ENCODE peak calls at places on chromosomes 5 and 9, in seven cellular contexts. One of them, this sample, is unnamed.

GRCh38 chr5:37198066-37198465 is 51.1 kb downstream of the CPLANE1 start:
- DNase-seq in WTC11: no peak
- DNase-seq in HepG2: no peak
- DNase-seq in HCT116: no peak
- DNase-seq in H1: no peak
- DNase-seq in GM12878: no peak
- DNase-seq in K562: no peak
- DNase-seq in this sample: no peak

GRCh38 chr5:143406408-143406807 is 2.9 kb upstream of the NR3C1 start:
- DNase-seq in WTC11: no peak
- DNase-seq in HepG2: no peak
- DNase-seq in HCT116: no peak
- DNase-seq in H1: no peak
- DNase-seq in GM12878: no peak
- DNase-seq in K562: no peak
- DNase-seq in this sample: no peak

GRCh38 chr5:39224196-39224754 is 4.9 kb upstream of the FYB1 start:
- DNase-seq in WTC11: no peak
- DNase-seq in HepG2: no peak
- DNase-seq in HCT116: no peak
- DNase-seq in H1: no peak
- DNase-seq in GM12878: no peak
- DNase-seq in K562: peak
- DNase-seq in this sample: no peak

GRCh38 chr5:154899107-154899816 is 38.7 kb downstream of the GEMIN5 start:
- DNase-seq in WTC11: no peak
- DNase-seq in HepG2: no peak
- DNase-seq in HCT116: no peak
- DNase-seq in H1: no peak
- DNase-seq in GM12878: no peak
- DNase-seq in K562: no peak
- DNase-seq in this sample: no peak

GRCh38 chr5:157269165-157269671 is 3.3 kb downstream of the CYFIP2 start:
- DNase-seq in WTC11: no peak
- DNase-seq in HepG2: no peak
- DNase-seq in HCT116: no peak
- DNase-seq in H1: no peak
- DNase-seq in GM12878: no peak
- DNase-seq in K562: no peak
- DNase-seq in this sample: no peak

GRCh38 chr9:93262537-93263310 is 78.8 kb downstream of the WNK2 start:
- DNase-seq in WTC11: peak
- DNase-seq in HepG2: no peak
- DNase-seq in HCT116: no peak
- DNase-seq in H1: no peak
- DNase-seq in GM12878: no peak
- DNase-seq in K562: no peak
- DNase-seq in this sample: no peak

GRCh38 chr9:121399126-121399882 is 29.3 kb upstream of the STOM start:
- DNase-seq in WTC11: no peak
- DNase-seq in HepG2: no peak
- DNase-seq in HCT116: no peak
- DNase-seq in H1: no peak
- DNase-seq in GM12878: no peak
- DNase-seq in K562: no peak
- DNase-seq in this sample: no peak

GRCh38 chr9:5764130-5764868 is 68.6 kb downstream of the ERMP1 start:
- DNase-seq in WTC11: no peak
- DNase-seq in HepG2: no peak
- DNase-seq in HCT116: no peak
- DNase-seq in H1: no peak
- DNase-seq in GM12878: peak
- DNase-seq in K562: no peak
- DNase-seq in this sample: no peak

GRCh38 chr5:107821288-107821687 is 150.6 kb upstream of the EFNA5 start:
- DNase-seq in WTC11: no peak
- DNase-seq in HepG2: no peak
- DNase-seq in HCT116: no peak
- DNase-seq in H1: no peak
- DNase-seq in GM12878: no peak
- DNase-seq in K562: no peak
- DNase-seq in this sample: no peak

GRCh38 chr9:27548055-27548741 is 18.6 kb upstream of the MOB3B start:
- DNase-seq in WTC11: no peak
- DNase-seq in HepG2: no peak
- DNase-seq in HCT116: peak
- DNase-seq in H1: no peak
- DNase-seq in GM12878: no peak
- DNase-seq in K562: no peak
- DNase-seq in this sample: peak

GRCh38 chr9:6667633-6668280 is 22.2 kb upstream of the GLDC start:
- DNase-seq in WTC11: no peak
- DNase-seq in HepG2: no peak
- DNase-seq in HCT116: no peak
- DNase-seq in H1: no peak
- DNase-seq in GM12878: no peak
- DNase-seq in K562: peak
- DNase-seq in this sample: peak

GRCh38 chr9:108162664-108163063 is 673.1 kb upstream of the KLF4 start:
- DNase-seq in WTC11: no peak
- DNase-seq in HepG2: no peak
- DNase-seq in HCT116: no peak
- DNase-seq in H1: no peak
- DNase-seq in GM12878: no peak
- DNase-seq in K562: no peak
- DNase-seq in this sample: no peak

GRCh38 chr9:98550206-98550820 is 158.4 kb downstream of the GABBR2 start:
- DNase-seq in WTC11: no peak
- DNase-seq in HepG2: no peak
- DNase-seq in HCT116: no peak
- DNase-seq in H1: no peak
- DNase-seq in GM12878: no peak
- DNase-seq in K562: no peak
- DNase-seq in this sample: no peak
- TF ChIP-seq SP1 in WTC11: no peak
- TF ChIP-seq SP1 in HepG2: no peak
- TF ChIP-seq SP1 in HCT116: no peak
- TF ChIP-seq SP1 in H1: no peak
- TF ChIP-seq SP1 in GM12878: no peak
- TF ChIP-seq SP1 in K562: no peak
- TF ChIP-seq SP1 in this sample: no peak

GRCh38 chr5:9947944-9948343 is 301.7 kb downstream of the ATPSCKMT start:
- DNase-seq in WTC11: no peak
- DNase-seq in HepG2: no peak
- DNase-seq in HCT116: no peak
- DNase-seq in H1: no peak
- DNase-seq in GM12878: no peak
- DNase-seq in K562: no peak
- DNase-seq in this sample: no peak
- TF ChIP-seq SP1 in WTC11: no peak
- TF ChIP-seq SP1 in HepG2: no peak
- TF ChIP-seq SP1 in HCT116: no peak
- TF ChIP-seq SP1 in H1: no peak
- TF ChIP-seq SP1 in GM12878: no peak
- TF ChIP-seq SP1 in K562: no peak
- TF ChIP-seq SP1 in this sample: no peak

DNA sequence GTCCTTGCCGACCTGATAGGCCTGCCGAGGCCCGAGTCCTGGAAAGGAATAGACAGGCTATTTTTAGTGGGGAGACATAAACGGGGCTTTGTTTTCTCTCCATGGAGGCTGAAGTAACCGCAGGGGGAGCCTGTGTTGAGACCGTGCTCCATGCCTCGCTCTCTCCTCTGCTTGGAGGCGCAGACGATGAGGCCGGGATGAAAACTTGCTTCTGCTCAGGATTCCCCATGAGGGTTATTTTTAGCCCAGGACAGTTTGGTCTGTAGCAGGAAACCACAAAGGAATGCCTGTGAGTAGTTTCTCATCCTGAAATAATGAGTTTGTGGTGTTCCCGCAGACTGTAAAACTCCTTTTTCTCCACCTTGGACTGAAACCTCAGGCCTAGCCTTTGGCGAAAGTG is 81.9 kb upstream of the RARS1 start:
- DNase-seq in WTC11: no peak
- DNase-seq in HepG2: no peak
- DNase-seq in HCT116: no peak
- DNase-seq in H1: no peak
- DNase-seq in GM12878: no peak
- DNase-seq in K562: no peak
- DNase-seq in this sample: no peak
- TF ChIP-seq SP1 in WTC11: no peak
- TF ChIP-seq SP1 in HepG2: no peak
- TF ChIP-seq SP1 in HCT116: no peak
- TF ChIP-seq SP1 in H1: no peak
- TF ChIP-seq SP1 in GM12878: no peak
- TF ChIP-seq SP1 in K562: no peak
- TF ChIP-seq SP1 in this sample: no peak

DNA sequence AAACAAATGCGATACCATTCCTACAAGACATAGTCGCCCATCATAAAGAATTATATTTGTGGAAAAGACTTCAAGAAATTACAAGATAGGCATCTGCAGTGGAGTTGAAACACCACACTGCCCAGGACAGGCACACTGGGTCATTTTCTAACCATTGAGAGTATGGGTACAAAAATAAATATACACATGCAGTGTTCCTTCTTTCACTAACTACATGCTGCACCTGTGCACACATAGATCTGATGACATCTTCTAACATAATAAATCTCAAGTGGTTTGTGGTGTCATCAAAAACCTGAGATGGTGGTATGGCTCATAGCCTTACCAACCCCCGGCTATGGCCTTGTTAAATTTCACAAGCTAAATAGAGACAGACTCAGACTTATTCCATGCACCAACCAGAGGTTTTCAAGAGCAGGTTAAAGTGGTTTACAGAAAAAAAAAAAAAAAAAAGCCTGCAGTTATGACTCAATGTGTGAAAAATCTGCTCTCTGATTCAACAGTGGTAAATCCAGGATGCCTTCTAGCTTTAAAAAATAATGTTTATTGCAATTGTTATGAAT is 12.4 kb upstream of the NFIB start:
- DNase-seq in WTC11: no peak
- DNase-seq in HepG2: no peak
- DNase-seq in HCT116: no peak
- DNase-seq in H1: no peak
- DNase-seq in GM12878: no peak
- DNase-seq in K562: no peak
- DNase-seq in this sample: no peak
- TF ChIP-seq SP1 in WTC11: no peak
- TF ChIP-seq SP1 in HepG2: no peak
- TF ChIP-seq SP1 in HCT116: no peak
- TF ChIP-seq SP1 in H1: no peak
- TF ChIP-seq SP1 in GM12878: no peak
- TF ChIP-seq SP1 in K562: no peak
- TF ChIP-seq SP1 in this sample: no peak